ENCODE peak calls at places on chromosomes 7 and 10, in five cellular contexts. K, S, P, B and G are unnamed samples.

GRCh38 chr7:47422631-47423030 is 159.3 kb downstream of the TNS3 start:
- DNase-seq in K (no peak), S (no peak), P (no peak), B (no peak), G (no peak)

GRCh38 chr7:152459724-152460251 is 24.0 kb upstream of the KMT2C start:
- DNase-seq in K (peak; percentile 61), S (no peak), P (peak; percentile 40), B (no peak), G (no peak)

GRCh38 chr7:108120943-108121342 is 9.2 kb downstream of the LAMB4 start:
- DNase-seq in K (no peak), S (no peak), P (no peak), B (no peak), G (no peak)

GRCh38 chr10:73209705-73210104 is 37.4 kb downstream of the DNAJC9 start:
- DNase-seq in K (no peak), S (no peak), P (no peak), B (no peak), G (no peak)

GRCh38 chr10:31070691-31071090 is 39.0 kb upstream of the ZNF438 start:
- DNase-seq in K (no peak), S (no peak), P (no peak), B (no peak), G (no peak)

GRCh38 chr7:139108256-139109187 is 998 bp downstream of the ZC3HAV1 start:
- DNase-seq in K (peak; percentile 47), S (no peak), P (peak; percentile 73), B (peak; percentile 23), G (peak; percentile 40)

GRCh38 chr10:117967149-117967548 is 79.6 kb downstream of the RAB11FIP2 start:
- DNase-seq in K (no peak), S (no peak), P (no peak), B (no peak), G (no peak)

GRCh38 chr10:31081937-31082635 is 50.4 kb upstream of the ZNF438 start:
- DNase-seq in K (no peak), S (no peak), P (no peak), B (no peak), G (no peak)

GRCh38 chr7:86814980-86815379 is 171.3 kb downstream of the GRM3 start:
- DNase-seq in K (no peak), S (peak; percentile 12), P (peak; percentile 23), B (peak; percentile 28), G (no peak)

GRCh38 chr7:156667110-156667436 is 26.5 kb downstream of the RNF32 start:
- DNase-seq in K (no peak), S (no peak), P (no peak), B (no peak), G (no peak)

GRCh38 chr10:7477538-7478334 is 66.9 kb upstream of the SFMBT2 start:
- DNase-seq in K (no peak), S (no peak), P (peak; percentile 79), B (no peak), G (no peak)

GRCh38 chr10:122537545-122537944 is 23.0 kb upstream of the DMBT1 start:
- DNase-seq in K (no peak), S (no peak), P (no peak), B (no peak), G (no peak)

GRCh38 chr7:83469076-83469475 is 179.9 kb downstream of the SEMA3E start:
- DNase-seq in K (no peak), S (no peak), P (no peak), B (no peak), G (no peak)

GRCh38 chr7:43353902-43354301 is 229.0 kb upstream of the STK17A start:
- DNase-seq in K (no peak), S (no peak), P (peak; percentile 5), B (no peak), G (no peak)
- TF ChIP-seq CTCF in K (no peak), S (peak; percentile 23), P (peak; percentile 50), B (no peak), G (no peak)

GRCh38 chr7:51785171-51785570 is 468.6 kb upstream of the COBL start:
- DNase-seq in K (no peak), S (no peak), P (no peak), B (no peak), G (no peak)
- TF ChIP-seq CTCF in K (no peak), S (no peak), P (no peak), B (no peak), G (no peak)

DNA sequence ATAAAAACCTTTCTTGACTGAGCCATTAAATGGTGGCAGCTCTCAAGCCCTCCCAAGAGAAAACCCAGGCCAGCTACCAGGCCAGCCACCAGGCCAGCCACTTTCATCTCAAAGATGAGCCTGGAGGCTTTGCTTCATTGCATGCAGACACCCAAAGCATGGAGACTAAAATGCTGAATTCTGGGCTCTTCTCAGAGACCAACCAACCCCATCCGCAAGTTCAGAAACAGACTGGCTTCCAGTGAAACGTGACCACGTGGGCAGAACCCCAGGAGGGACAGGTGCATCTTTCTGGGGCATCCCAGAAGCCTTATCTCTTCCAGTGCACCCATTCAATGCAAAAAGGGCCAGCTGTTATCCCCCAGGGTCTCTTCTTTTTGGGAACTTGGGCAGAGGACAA is 20.9 kb downstream of the CHST15 start:
- DNase-seq in K (no peak), S (no peak), P (peak; percentile 62), B (no peak), G (no peak)
- TF ChIP-seq CTCF in K (no peak), S (no peak), P (no peak), B (no peak), G (no peak)

GRCh38 chr7:41889040-41889439 is 186.2 kb upstream of the INHBA start:
- DNase-seq in K (peak; percentile 62), S (no peak), P (no peak), B (no peak), G (no peak)

GRCh38 chr7:41893656-41894055 is 190.8 kb upstream of the INHBA start:
- DNase-seq in K (no peak), S (no peak), P (no peak), B (no peak), G (no peak)

GRCh38 chr7:41890631-41891265 is 187.9 kb upstream of the INHBA start:
- DNase-seq in K (no peak), S (no peak), P (no peak), B (no peak), G (no peak)

GRCh38 chr7:41889472-41889871 is 186.6 kb upstream of the INHBA start:
- DNase-seq in K (no peak), S (no peak), P (no peak), B (no peak), G (no peak)

GRCh38 chr7:41891967-41892755 is 189.3 kb upstream of the INHBA start:
- DNase-seq in K (no peak), S (no peak), P (peak; percentile 1), B (peak; percentile 37), G (no peak)
- TF ChIP-seq CTCF in K (peak; percentile 19), S (peak; percentile 31), P (peak; percentile 40), B (peak; percentile 20), G (peak; percentile 33)